ENCODE peak calls at places on chromosomes 4 and X, in four cellular contexts. K, E, V and T are unnamed samples.

GRCh38 chrX:129980540-129981206 is 1.8 kb upstream of the BCORL1 start:
- DNase-seq in K (peak), E (no peak), V (no peak), T (peak)

GRCh38 chrX:17923546-17923945 is 62.4 kb upstream of the RAI2 start:
- DNase-seq in K (no peak), E (no peak), V (no peak), T (no peak)

GRCh38 chr4:68361146-68361589 is 11.3 kb upstream of the YTHDC1 start:
- DNase-seq in K (peak), E (no peak), V (peak), T (no peak)

GRCh38 chr4:5710065-5710961 is 688 bp upstream of the EVC start:
- DNase-seq in K (peak), E (no peak), V (peak), T (no peak)

GRCh38 chr4:88008133-88008621 is 742 bp downstream of the PKD2 start:
- DNase-seq in K (peak), E (no peak), V (peak), T (peak)

GRCh38 chrX:13109811-13110210 is 65.4 kb upstream of the FAM9C start:
- DNase-seq in K (no peak), E (no peak), V (peak), T (no peak)

GRCh38 chrX:56726609-56727008 is 2.4 kb upstream of the NBDY start:
- DNase-seq in K (peak), E (no peak), V (peak), T (no peak)

GRCh38 chr4:5827108-5828004 is 65.5 kb downstream of the CRMP1 start:
- DNase-seq in K (no peak), E (no peak), V (peak), T (no peak)

GRCh38 chr4:71231073-71231752 is 107.6 kb upstream of the SLC4A4 start:
- DNase-seq in K (no peak), E (no peak), V (peak), T (no peak)

GRCh38 chr4:185204238-185204910 is 574 bp upstream of the CFAP97 start:
- DNase-seq in K (peak), E (no peak), V (peak), T (no peak)

GRCh38 chrX:46456125-46456922 is 88.9 kb downstream of the ZNF674 start:
- DNase-seq in K (peak), E (no peak), V (no peak), T (no peak)

GRCh38 chrX:9341305-9342201 is 123.3 kb upstream of the TBL1X start:
- DNase-seq in K (peak), E (no peak), V (peak), T (peak)

GRCh38 chrX:71251456-71251973 is 2.4 kb downstream of the ZMYM3 start:
- DNase-seq in K (peak), E (no peak), V (no peak), T (no peak)

GRCh38 chr4:69994782-69995181 is 984 bp upstream of the STATH start:
- DNase-seq in K (no peak), E (no peak), V (no peak), T (no peak)

GRCh38 chr4:105605493-105605892 is 53.1 kb downstream of the ARHGEF38 start:
- DNase-seq in K (peak), E (no peak), V (peak), T (no peak)

GRCh38 chrX:134693644-134694043 is 35.4 kb upstream of the PLAC1 start:
- DNase-seq in K (no peak), E (no peak), V (no peak), T (no peak)

GRCh38 chr4:168835880-168836454 is 174.1 kb downstream of the CBR4 start:
- DNase-seq in K (no peak), E (no peak), V (no peak), T (no peak)

GRCh38 chr4:141078871-141079270 is 54.4 kb downstream of the RNF150 start:
- DNase-seq in K (no peak), E (no peak), V (peak), T (no peak)

GRCh38 chr4:163048447-163048846 is 118.2 kb downstream of the NAF1 start:
- DNase-seq in K (peak), E (peak), V (peak), T (peak)

GRCh38 chr4:24850669-24851068 is 55.3 kb downstream of the SOD3 start:
- DNase-seq in K (peak), E (no peak), V (peak), T (no peak)

GRCh38 chrX:150935466-150935865 is 37.0 kb upstream of the CD99L2 start:
- DNase-seq in K (no peak), E (no peak), V (peak), T (no peak)

GRCh38 chr4:125200556-125200955 is 114.2 kb upstream of the FAT4 start:
- DNase-seq in K (no peak), E (no peak), V (no peak), T (no peak)

GRCh38 chrX:57821703-57822375 is 88.4 kb downstream of the ZXDA start:
- DNase-seq in K (peak), E (no peak), V (peak), T (no peak)

GRCh38 chr4:38804654-38805295 is at the start of gene TLR1:
- DNase-seq in K (peak), E (no peak), V (peak), T (no peak)

GRCh38 chr4:762211-763190 is 56.9 kb downstream of the PCGF3 start:
- DNase-seq in K (no peak), E (no peak), V (no peak), T (no peak)

GRCh38 chrX:82218361-82218760 is 1016.5 kb downstream of the SH3BGRL start:
- DNase-seq in K (peak), E (no peak), V (peak), T (no peak)

GRCh38 chr4:144862221-144862620 is 216.3 kb downstream of the HHIP start:
- DNase-seq in K (no peak), E (no peak), V (no peak), T (no peak)

GRCh38 chrX:40683245-40683644 is 35.9 kb upstream of the CXorf38 start:
- DNase-seq in K (no peak), E (no peak), V (no peak), T (no peak)

GRCh38 chr4:151797131-151797530 is 36.3 kb upstream of the GATB start:
- DNase-seq in K (no peak), E (no peak), V (no peak), T (no peak)

GRCh38 chr4:169115144-169115896 is 105.3 kb upstream of the CBR4 start:
- DNase-seq in K (no peak), E (no peak), V (no peak), T (no peak)

GRCh38 chrX:135528756-135529155 is 8.3 kb downstream of the INTS6L start:
- DNase-seq in K (no peak), E (no peak), V (no peak), T (no peak)

DNA sequence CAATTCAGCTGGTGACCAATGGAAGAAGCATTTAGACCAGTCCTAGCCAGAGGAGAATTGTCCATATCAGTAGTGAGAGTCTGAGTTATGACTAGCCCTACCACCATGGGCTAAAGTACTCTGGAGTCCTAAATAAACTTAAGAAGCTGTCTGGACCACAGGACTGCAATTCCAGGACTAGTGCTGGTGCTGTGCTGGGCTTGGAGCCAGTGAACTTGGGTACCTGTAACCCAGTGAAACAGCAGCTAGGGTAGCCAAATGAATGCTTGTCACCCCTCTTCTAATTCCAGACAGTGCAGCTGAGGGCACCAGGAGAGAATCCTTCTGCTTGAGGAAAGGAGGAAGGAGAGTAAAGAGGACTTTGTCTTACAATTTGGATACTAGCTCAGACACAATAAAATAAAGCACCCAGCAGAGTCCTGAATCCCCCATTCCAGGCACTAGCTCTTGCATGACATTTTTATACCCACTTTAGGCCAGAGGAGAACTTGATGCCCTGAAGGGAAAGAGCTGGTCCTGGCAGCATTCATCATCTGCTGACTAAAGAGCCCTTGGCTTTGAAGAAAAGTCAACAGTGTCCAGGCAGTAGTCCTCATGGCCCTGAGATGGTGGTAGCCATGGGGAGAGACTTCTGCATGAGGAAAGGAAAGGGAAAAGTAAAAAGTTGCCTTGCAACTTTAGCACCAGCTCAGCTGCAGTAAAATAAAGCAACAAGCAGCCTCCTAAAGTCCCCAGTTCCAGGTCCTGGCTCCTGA is 2675.7 kb downstream of the PCDH7 start:
- DNase-seq in K (no peak), E (no peak), V (no peak), T (no peak)
- H3K56ac ChIP-seq in K (no peak), E (no peak), V (no peak), T (no peak)

DNA sequence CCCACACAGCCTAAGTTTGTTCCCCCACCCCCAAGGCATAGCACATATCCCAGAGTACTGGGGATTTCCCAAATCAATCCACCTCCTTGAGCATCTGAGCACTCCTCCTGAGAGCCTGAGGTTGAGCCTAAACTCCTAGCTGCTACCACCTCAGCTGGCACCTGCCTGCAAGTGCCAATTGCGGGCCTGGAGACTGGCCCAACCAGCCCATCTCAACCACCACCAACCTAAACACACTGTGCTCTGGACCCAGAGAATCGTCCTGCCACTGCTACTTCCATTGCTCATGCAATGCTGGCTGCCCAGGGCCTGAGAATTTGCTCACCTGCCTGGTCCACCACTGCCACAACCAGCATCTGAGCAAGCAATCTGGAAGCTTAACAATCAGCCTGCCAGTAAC is 177.1 kb downstream of the FGF13 start:
- DNase-seq in K (no peak), E (no peak), V (no peak), T (no peak)
- H2BK15ac ChIP-seq in K (no peak), E (no peak), V (no peak), T (no peak)

GRCh38 chr4:42474406-42474805 is 77.1 kb downstream of the SHISA3 start:
- DNase-seq in K (no peak), E (no peak), V (no peak), T (no peak)

GRCh38 chr4:42482516-42483327 is 85.4 kb downstream of the SHISA3 start:
- DNase-seq in K (peak), E (no peak), V (peak), T (no peak)

GRCh38 chr4:42480774-42481173 is 83.5 kb downstream of the SHISA3 start:
- DNase-seq in K (no peak), E (no peak), V (no peak), T (no peak)

GRCh38 chr4:42478941-42479340 is 81.7 kb downstream of the SHISA3 start:
- DNase-seq in K (no peak), E (no peak), V (no peak), T (no peak)

GRCh38 chr4:42478509-42478908 is 81.2 kb downstream of the SHISA3 start:
- DNase-seq in K (no peak), E (no peak), V (no peak), T (no peak)
- H3K56ac ChIP-seq in K (no peak), E (no peak), V (no peak), T (no peak)

DNA sequence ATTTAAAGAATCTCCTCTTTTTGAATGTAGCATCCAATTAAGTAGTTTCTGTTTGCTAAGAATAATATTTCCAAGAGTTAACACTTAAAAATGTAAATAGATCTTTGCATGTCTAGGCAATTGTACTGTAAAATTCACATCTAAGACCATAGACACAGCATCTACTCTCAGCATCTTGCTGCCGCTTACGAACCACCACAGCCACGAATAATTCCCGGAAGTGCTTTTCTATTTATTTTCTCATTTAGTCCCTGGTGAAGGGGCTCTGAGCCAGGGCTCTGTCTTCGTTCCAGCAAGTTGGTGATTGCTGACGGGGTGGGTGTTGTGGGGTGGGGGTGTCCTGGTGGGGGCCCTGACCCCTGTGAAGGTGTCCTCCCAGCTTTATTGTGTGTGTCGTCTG is 1.5 kb downstream of the NSG1 start:
- DNase-seq in K (no peak), E (no peak), V (no peak), T (no peak)
- H2BK15ac ChIP-seq in K (no peak), E (no peak), V (no peak), T (no peak)

GRCh38 chr4:147840846-147841732 is 109.2 kb downstream of the ARHGAP10 start:
- DNase-seq in K (no peak), E (no peak), V (no peak), T (no peak)
- H3K56ac ChIP-seq in K (no peak), E (no peak), V (no peak), T (no peak)

GRCh38 chr4:2373532-2373931 is 44.9 kb downstream of the ZFYVE28 start:
- DNase-seq in K (no peak), E (no peak), V (no peak), T (no peak)

GRCh38 chr4:2370597-2371320 is 47.7 kb downstream of the ZFYVE28 start:
- DNase-seq in K (no peak), E (no peak), V (no peak), T (no peak)

GRCh38 chr4:2375427-2375826 is 43.0 kb downstream of the ZFYVE28 start:
- DNase-seq in K (no peak), E (no peak), V (no peak), T (no peak)

GRCh38 chr4:2371765-2372487 is 46.5 kb downstream of the ZFYVE28 start:
- DNase-seq in K (no peak), E (no peak), V (no peak), T (no peak)

DNA sequence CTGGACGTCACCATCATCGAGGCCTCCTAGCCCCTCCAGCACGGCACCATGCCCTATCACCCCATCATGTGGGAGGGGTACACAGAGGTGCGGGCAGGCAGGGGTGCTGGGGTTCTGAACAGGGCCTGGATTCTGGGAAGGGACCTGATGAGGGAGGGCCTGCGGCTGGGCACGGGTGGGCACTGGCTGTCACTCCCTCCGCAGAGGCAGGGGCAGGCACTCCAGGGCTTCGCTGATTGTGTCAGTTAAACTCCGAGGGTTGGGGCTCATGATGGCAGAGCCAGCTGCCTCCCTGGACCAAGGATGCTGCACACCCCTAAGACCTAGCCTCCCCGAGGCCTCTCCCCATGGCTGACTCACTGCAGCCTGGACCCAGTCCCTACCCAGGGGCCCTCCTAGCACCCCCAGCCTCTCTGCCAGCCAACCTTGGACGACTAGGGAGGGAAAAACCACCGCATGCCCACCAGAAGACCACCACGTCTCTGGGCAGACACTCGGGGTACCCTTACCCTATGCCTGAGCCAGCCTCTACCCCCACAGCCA is 45.9 kb downstream of the ZFYVE28 start:
- DNase-seq in K (no peak), E (no peak), V (no peak), T (no peak)
- H2BK15ac ChIP-seq in K (no peak), E (no peak), V (no peak), T (no peak)